ENCODE peak calls at places on chromosomes 12 and 14, in eight cellular contexts. M is cardiac muscle cell, Z is anterior cingulate cortex, P is memory B cell, D is PC-9, I is GM03348, X is HFFc6, L is hypothalamus. C is an unnamed sample.

GRCh38 chr12:63940295-63940997 is 95.9 kb downstream of the SRGAP1 start:
- DNase-seq in M (peak; percentile 46), Z (no peak), P (no peak), D (no peak), I (no peak), X (no peak), L (no peak), C (no peak)

GRCh38 chr12:27523305-27523641 is 733 bp upstream of the PPFIBP1 start:
- DNase-seq in M (no peak), Z (no peak), P (no peak), D (no peak), I (peak; percentile 9), X (peak; percentile 6), L (no peak), C (no peak)

GRCh38 chr14:70033561-70033960 is 154.3 kb downstream of the SMOC1 start:
- DNase-seq in M (no peak), Z (no peak), P (no peak), D (no peak), I (no peak), X (no peak), L (no peak), C (no peak)

GRCh38 chr14:89399594-89400068 is 17.4 kb downstream of the FOXN3 start:
- DNase-seq in M (peak; percentile 92), Z (no peak), P (no peak), D (no peak), I (peak; percentile 38), X (peak; percentile 85), L (no peak), C (no peak)

GRCh38 chr14:30005114-30005698 is 77.6 kb upstream of the PRKD1 start:
- DNase-seq in M (peak; percentile 86), Z (no peak), P (no peak), D (no peak), I (peak; percentile 72), X (peak; percentile 69), L (no peak), C (no peak)

GRCh38 chr12:59164991-59165718 is 244.9 kb upstream of the LRIG3 start:
- DNase-seq in M (peak; percentile 67), Z (no peak), P (no peak), D (peak; percentile 15), I (peak; percentile 37), X (peak; percentile 55), L (no peak), C (no peak)

GRCh38 chr12:1318327-1319031 is 275.9 kb downstream of the FBXL14 start:
- DNase-seq in M (peak; percentile 64), Z (no peak), P (no peak), D (no peak), I (peak; percentile 59), X (peak; percentile 47), L (peak; percentile 23), C (no peak)

GRCh38 chr12:49588761-49589516 is 16.5 kb downstream of the FAM186B start:
- DNase-seq in M (peak; percentile 13), Z (no peak), P (no peak), D (no peak), I (no peak), X (no peak), L (no peak), C (no peak)

GRCh38 chr14:105484069-105484996 is 2.4 kb upstream of the CRIP1 start:
- DNase-seq in M (peak; percentile 19), Z (no peak), P (peak; percentile 43), D (peak; percentile 24), I (peak; percentile 48), X (peak; percentile 4), L (no peak), C (no peak)

GRCh38 chr12:42588981-42589464 is 523 bp downstream of the PRICKLE1 start:
- DNase-seq in M (peak; percentile 51), Z (no peak), P (peak; percentile 32), D (peak; percentile 49), I (peak; percentile 24), X (no peak), L (no peak), C (peak; percentile 20)

C was measured in naive B cell.